ENCODE peak calls at places on chromosomes 16 and 17, in four cellular contexts. One of them, this sample, is unnamed. For H3K4me1, the result is how much of the 10 kb centered on the place peaks cover.

GRCh38 chr16:51134876-51135275 is 16.2 kb downstream of the SALL1 start:
- DNase-seq in hepatocyte: no peak
- DNase-seq in vagina: no peak
- DNase-seq in thoracic aorta: no peak
- DNase-seq in this sample: no peak

GRCh38 chr16:17591655-17592405 is 121.1 kb upstream of the XYLT1 start:
- DNase-seq in hepatocyte: no peak
- DNase-seq in vagina: no peak
- DNase-seq in thoracic aorta: no peak
- DNase-seq in this sample: no peak

GRCh38 chr16:8924214-8924613 is 39.5 kb downstream of the USP7 start:
- DNase-seq in hepatocyte: no peak
- DNase-seq in vagina: no peak
- DNase-seq in thoracic aorta: no peak
- DNase-seq in this sample: no peak

GRCh38 chr17:32870027-32870670 is 6.8 kb downstream of the MYO1D start:
- DNase-seq in hepatocyte: no peak
- DNase-seq in vagina: no peak
- DNase-seq in thoracic aorta: no peak
- DNase-seq in this sample: no peak

GRCh38 chr16:11042205-11042604 is 97.8 kb downstream of the CLEC16A start:
- DNase-seq in hepatocyte: no peak
- DNase-seq in vagina: no peak
- DNase-seq in thoracic aorta: no peak
- DNase-seq in this sample: no peak

GRCh38 chr17:46179375-46179999 is 13.7 kb downstream of the KANSL1 start:
- DNase-seq in hepatocyte: no peak
- DNase-seq in vagina: no peak
- DNase-seq in thoracic aorta: no peak
- DNase-seq in this sample: no peak

GRCh38 chr16:11201498-11202259 is 54.3 kb downstream of the SOCS1 start:
- DNase-seq in hepatocyte: peak
- DNase-seq in vagina: no peak
- DNase-seq in thoracic aorta: no peak
- DNase-seq in this sample: no peak

GRCh38 chr16:53372942-53373871 is 61.1 kb upstream of the RBL2 start:
- DNase-seq in hepatocyte: no peak
- DNase-seq in vagina: no peak
- DNase-seq in thoracic aorta: no peak
- DNase-seq in this sample: no peak

GRCh38 chr17:79572136-79572915 is 38.5 kb downstream of the RBFOX3 start:
- DNase-seq in hepatocyte: peak
- DNase-seq in vagina: no peak
- DNase-seq in thoracic aorta: no peak
- DNase-seq in this sample: no peak

GRCh38 chr16:29307598-29308507 is 98.7 kb downstream of the NPIPB11 start:
- DNase-seq in hepatocyte: no peak
- DNase-seq in vagina: no peak
- DNase-seq in thoracic aorta: no peak
- DNase-seq in this sample: no peak

GRCh38 chr17:44995602-44996001 is 27.5 kb upstream of the C1QL1 start:
- DNase-seq in hepatocyte: no peak
- DNase-seq in vagina: no peak
- DNase-seq in thoracic aorta: no peak
- DNase-seq in this sample: no peak

GRCh38 chr16:84833142-84833495 is 13.3 kb downstream of the CRISPLD2 start:
- DNase-seq in hepatocyte: no peak
- DNase-seq in vagina: no peak
- DNase-seq in thoracic aorta: no peak
- DNase-seq in this sample: no peak

GRCh38 chr16:69932228-69932627 is 18.9 kb upstream of the CLEC18A start:
- DNase-seq in hepatocyte: no peak
- DNase-seq in vagina: no peak
- DNase-seq in thoracic aorta: no peak
- DNase-seq in this sample: no peak

GRCh38 chr16:85068746-85069145 is 41.2 kb downstream of the KIAA0513 start:
- DNase-seq in hepatocyte: no peak
- DNase-seq in vagina: no peak
- DNase-seq in thoracic aorta: no peak
- DNase-seq in this sample: no peak

GRCh38 chr16:23587726-23588125 is 8.4 kb downstream of the NDUFAB1 start:
- DNase-seq in hepatocyte: no peak
- DNase-seq in vagina: no peak
- DNase-seq in thoracic aorta: no peak
- DNase-seq in this sample: no peak

GRCh38 chr16:21626659-21627277 is 25.6 kb downstream of the IGSF6 start:
- DNase-seq in hepatocyte: peak
- DNase-seq in vagina: no peak
- DNase-seq in thoracic aorta: no peak
- DNase-seq in this sample: no peak
- H3K4me3 ChIP-seq in hepatocyte: no peak
- H3K4me3 ChIP-seq in vagina: no peak
- H3K4me3 ChIP-seq in thoracic aorta: no peak
- H3K4me3 ChIP-seq in this sample: no peak

GRCh38 chr17:75394332-75394918 is 11.1 kb downstream of the GRB2 start:
- DNase-seq in hepatocyte: peak
- DNase-seq in vagina: no peak
- DNase-seq in thoracic aorta: no peak
- DNase-seq in this sample: no peak
- H3K4me1 ChIP-seq in hepatocyte: under half
- H3K4me1 ChIP-seq in vagina: half or more
- H3K4me1 ChIP-seq in thoracic aorta: under half
- H3K4me1 ChIP-seq in this sample: under half

DNA sequence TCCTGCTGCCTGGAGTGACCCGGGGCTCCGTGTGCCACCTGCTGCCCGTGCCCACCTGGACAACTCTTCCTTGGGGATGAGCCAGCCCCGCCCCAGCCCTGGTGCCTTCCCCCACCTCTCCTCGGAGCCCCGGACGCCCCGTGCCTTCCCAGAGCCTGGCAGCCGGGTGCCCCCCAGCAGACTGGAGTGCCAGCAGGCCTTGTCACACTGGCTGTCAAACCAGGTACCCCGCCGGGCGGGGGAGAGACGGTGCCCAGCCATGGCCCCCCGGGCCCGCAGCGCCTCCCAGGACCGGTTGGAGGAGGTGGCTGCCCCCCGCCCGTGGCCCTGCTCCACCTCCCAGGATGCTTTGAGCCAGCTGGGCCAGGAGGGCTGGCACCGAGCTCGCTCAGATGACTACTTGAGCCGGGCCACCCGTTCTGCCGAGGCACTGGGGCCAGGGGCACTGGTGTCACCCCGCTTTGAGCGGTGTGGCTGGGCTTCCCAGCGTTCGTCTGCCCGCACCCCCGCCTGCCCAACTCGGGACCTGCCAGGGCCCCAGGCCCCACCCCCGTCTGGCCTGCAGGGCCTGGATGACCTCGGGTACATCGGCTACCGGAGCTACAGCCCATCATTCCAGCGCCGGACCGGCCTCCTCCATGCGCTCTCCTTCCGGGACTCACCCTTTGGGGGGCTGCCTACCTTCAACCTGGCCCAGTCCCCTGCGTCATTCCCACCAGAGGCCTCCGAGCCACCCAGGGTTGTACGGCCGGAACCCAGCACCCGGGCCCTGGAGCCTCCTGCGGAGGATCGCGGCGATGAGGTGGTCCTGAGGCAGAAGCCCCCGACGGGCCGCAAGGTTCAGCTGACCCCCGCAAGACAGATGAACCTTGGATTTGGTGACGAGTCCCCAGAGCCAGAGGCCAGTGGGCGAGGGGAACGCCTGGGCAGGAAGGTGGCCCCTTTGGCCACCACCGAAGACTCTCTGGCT is 38.4 kb downstream of the ARHGAP23 start:
- DNase-seq in hepatocyte: no peak
- DNase-seq in vagina: no peak
- DNase-seq in thoracic aorta: no peak
- DNase-seq in this sample: no peak
- H3K4me3 ChIP-seq in hepatocyte: no peak
- H3K4me3 ChIP-seq in vagina: peak
- H3K4me3 ChIP-seq in thoracic aorta: peak
- H3K4me3 ChIP-seq in this sample: no peak

GRCh38 chr16:25009822-25010221 is 5.3 kb downstream of the ARHGAP17 start:
- DNase-seq in hepatocyte: no peak
- DNase-seq in vagina: no peak
- DNase-seq in thoracic aorta: no peak
- DNase-seq in this sample: no peak
- H3K4me1 ChIP-seq in hepatocyte: under half
- H3K4me1 ChIP-seq in vagina: half or more
- H3K4me1 ChIP-seq in thoracic aorta: half or more
- H3K4me1 ChIP-seq in this sample: under half

GRCh38 chr16:782766-783403 is 5.3 kb downstream of the RPUSD1 start:
- DNase-seq in hepatocyte: no peak
- DNase-seq in vagina: no peak
- DNase-seq in thoracic aorta: no peak
- DNase-seq in this sample: no peak
- H3K4me3 ChIP-seq in hepatocyte: no peak
- H3K4me3 ChIP-seq in vagina: no peak
- H3K4me3 ChIP-seq in thoracic aorta: no peak
- H3K4me3 ChIP-seq in this sample: no peak

GRCh38 chr17:38851434-38851833 is 2.1 kb downstream of the RPL23 start:
- DNase-seq in hepatocyte: no peak
- DNase-seq in vagina: no peak
- DNase-seq in thoracic aorta: no peak
- DNase-seq in this sample: no peak
- H3K4me1 ChIP-seq in hepatocyte: under half
- H3K4me1 ChIP-seq in vagina: under half
- H3K4me1 ChIP-seq in thoracic aorta: under half
- H3K4me1 ChIP-seq in this sample: under half

GRCh38 chr17:1180958-1181768 is 1.4 kb upstream of the ABR start:
- DNase-seq in hepatocyte: no peak
- DNase-seq in vagina: no peak
- DNase-seq in thoracic aorta: no peak
- DNase-seq in this sample: no peak

GRCh38 chr17:1179635-1180433 is at the start of gene ABR:
- DNase-seq in hepatocyte: peak
- DNase-seq in vagina: no peak
- DNase-seq in thoracic aorta: no peak
- DNase-seq in this sample: peak

GRCh38 chr17:1179112-1179634 is 608 bp downstream of the ABR start:
- DNase-seq in hepatocyte: peak
- DNase-seq in vagina: no peak
- DNase-seq in thoracic aorta: no peak
- DNase-seq in this sample: no peak

GRCh38 chr17:1181769-1182137 is 2.0 kb upstream of the ABR start:
- DNase-seq in hepatocyte: no peak
- DNase-seq in vagina: no peak
- DNase-seq in thoracic aorta: no peak
- DNase-seq in this sample: no peak

GRCh38 chr17:1180434-1180742 is 607 bp upstream of the ABR start:
- DNase-seq in hepatocyte: no peak
- DNase-seq in vagina: no peak
- DNase-seq in thoracic aorta: no peak
- DNase-seq in this sample: no peak
- H3K4me3 ChIP-seq in hepatocyte: peak
- H3K4me3 ChIP-seq in vagina: peak
- H3K4me3 ChIP-seq in thoracic aorta: peak
- H3K4me3 ChIP-seq in this sample: peak

GRCh38 chr16:55555436-55555835 is 11.0 kb upstream of the CAPNS2 start:
- DNase-seq in hepatocyte: no peak
- DNase-seq in vagina: no peak
- DNase-seq in thoracic aorta: no peak
- DNase-seq in this sample: no peak
- H3K4me1 ChIP-seq in hepatocyte: under half
- H3K4me1 ChIP-seq in vagina: under half
- H3K4me1 ChIP-seq in thoracic aorta: under half
- H3K4me1 ChIP-seq in this sample: under half

DNA sequence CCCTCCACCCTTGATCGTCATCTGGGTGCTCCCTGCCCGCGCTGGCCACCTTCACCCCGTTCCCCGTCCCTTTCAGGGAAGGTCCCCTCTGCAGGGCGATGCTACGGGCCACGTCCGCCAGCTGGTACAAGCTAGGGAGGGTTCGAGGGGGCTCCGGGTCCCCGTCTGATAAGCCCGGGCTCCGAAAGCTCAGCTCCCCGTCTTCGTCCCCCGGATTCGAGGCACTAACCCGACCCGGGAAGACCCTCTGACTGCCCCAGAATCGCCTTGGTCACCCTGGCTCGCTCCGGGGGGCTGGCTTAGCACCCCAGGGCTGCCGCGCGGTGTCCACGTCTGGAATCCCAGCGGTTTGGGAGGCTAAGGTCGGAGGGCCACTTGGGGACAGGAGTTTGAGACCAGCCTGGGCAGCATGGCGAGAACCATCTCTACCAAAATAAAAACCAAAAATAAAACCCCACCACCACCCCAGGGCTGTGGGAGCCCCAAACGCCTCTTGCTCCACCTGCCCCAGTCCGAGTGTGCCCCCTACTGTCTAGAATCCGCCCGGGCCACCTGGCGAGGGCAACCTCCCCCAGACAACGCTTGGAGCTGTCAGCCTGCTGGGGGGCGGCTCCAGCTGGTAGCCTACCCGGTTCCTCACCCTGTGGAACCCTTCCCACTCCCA is 1.1 kb upstream of the SLC43A2 start:
- DNase-seq in hepatocyte: peak
- DNase-seq in vagina: no peak
- DNase-seq in thoracic aorta: no peak
- DNase-seq in this sample: no peak
- H3K4me3 ChIP-seq in hepatocyte: peak
- H3K4me3 ChIP-seq in vagina: peak
- H3K4me3 ChIP-seq in thoracic aorta: peak
- H3K4me3 ChIP-seq in this sample: peak

This sample was measured in neuronal stem cell.